ENCODE peak calls at places on chromosomes 6 and 20, in four cellular contexts. C, N, J and I are unnamed samples.

GRCh38 chr20:17570347-17571152 is 675 bp downstream of the DSTN start:
- DNase-seq in C (peak; percentile 79), N (peak; percentile 59), J (peak; percentile 46), I (no peak)

GRCh38 chr6:96391776-96392175 is 129.8 kb upstream of the UFL1 start:
- DNase-seq in N (no peak), C (no peak), J (no peak), I (no peak)

GRCh38 chr6:53465732-53466131 is 79.2 kb downstream of the GCLC start:
- DNase-seq in N (no peak), C (no peak), J (no peak), I (peak; percentile 10)

GRCh38 chr20:59735917-59736316 is 131.6 kb downstream of the PHACTR3 start:
- DNase-seq in C (no peak), N (no peak), J (no peak), I (no peak)

GRCh38 chr6:3422457-3422816 is 34.4 kb downstream of the SLC22A23 start:
- DNase-seq in C (no peak), J (no peak), N (no peak), I (no peak)

GRCh38 chr20:43431120-43431519 is 26.6 kb upstream of the SRSF6 start:
- DNase-seq in N (no peak), J (no peak), C (no peak), I (no peak)

GRCh38 chr6:52603000-52603795 is 26.3 kb upstream of the TRAM2 start:
- DNase-seq in N (no peak), C (no peak), J (no peak), I (no peak)

GRCh38 chr6:44127186-44128019 is at the start of the genes MRPL14 and TMEM63B:
- DNase-seq in J (peak; percentile 86), N (peak; percentile 74), C (peak; percentile 96), I (no peak)

GRCh38 chr20:8152183-8152582 is 20.1 kb downstream of the PLCB1 start:
- DNase-seq in C (no peak), N (no peak), J (no peak), I (no peak)

GRCh38 chr6:104705095-104705707 is 154.5 kb downstream of the HACE1 start:
- DNase-seq in N (no peak), C (no peak), J (no peak), I (peak; percentile 52)

GRCh38 chr20:11882651-11883050 is 35.0 kb upstream of the BTBD3 start:
- DNase-seq in C (no peak), N (no peak), J (no peak), I (no peak)

GRCh38 chr6:135686784-135687301 is 164.7 kb upstream of the PDE7B start:
- DNase-seq in C (no peak), J (no peak), N (no peak), I (no peak)

GRCh38 chr6:142570221-142570671 is 268.4 kb downstream of the ADGRG6 start:
- DNase-seq in C (no peak), J (no peak), N (no peak), I (peak; percentile 59)

GRCh38 chr6:46573140-46573539 is 79.5 kb downstream of the CYP39A1 start:
- DNase-seq in J (no peak), C (no peak), N (no peak), I (no peak)

GRCh38 chr6:33204165-33204414 is 365 bp upstream of the HSD17B8 start:
- DNase-seq in N (no peak), C (no peak), J (no peak), I (no peak)

GRCh38 chr6:52596371-52597028 is 19.6 kb upstream of the TRAM2 start:
- DNase-seq in J (no peak), N (no peak), C (no peak), I (no peak)

GRCh38 chr6:33929575-33930288 is 125.9 kb upstream of the MLN start:
- DNase-seq in N (no peak), J (peak; percentile 44), C (peak; percentile 66), I (no peak)

GRCh38 chr6:15425947-15426346 is 180.1 kb downstream of the JARID2 start:
- DNase-seq in N (no peak), C (no peak), J (peak; percentile 74), I (no peak)

GRCh38 chr6:57432162-57432561 is 114.7 kb downstream of the PRIM2 start:
- DNase-seq in C (no peak), N (no peak), J (no peak), I (no peak)

GRCh38 chr6:127630800-127631199 is 53.8 kb downstream of the C6orf58 start:
- DNase-seq in C (no peak), N (no peak), J (no peak), I (peak; percentile 10)

GRCh38 chr20:58706975-58707681 is 14.5 kb downstream of the NPEPL1 start:
- DNase-seq in N (no peak), J (peak; percentile 24), C (peak; percentile 28), I (no peak)

GRCh38 chr6:132399376-132400074 is 1.8 kb downstream of the MOXD1 start:
- DNase-seq in N (no peak), C (no peak), J (no peak), I (no peak)

GRCh38 chr6:140670013-140670412 is 1295.6 kb upstream of the CITED2 start:
- DNase-seq in N (no peak), C (no peak), J (no peak), I (no peak)

GRCh38 chr20:59777814-59778575 is 155.4 kb downstream of the SYCP2 start:
- DNase-seq in N (no peak), J (no peak), C (no peak), I (no peak)

GRCh38 chr6:4482461-4482860 is 293.7 kb upstream of the CDYL start:
- DNase-seq in C (no peak), J (no peak), N (no peak), I (no peak)

GRCh38 chr6:4478098-4478497 is 298.1 kb upstream of the CDYL start:
- DNase-seq in N (no peak), C (no peak), J (no peak), I (no peak)

GRCh38 chr6:4486543-4487319 is 289.5 kb upstream of the CDYL start:
- DNase-seq in C (no peak), N (no peak), J (no peak), I (no peak)

GRCh38 chr6:4485735-4486134 is 290.5 kb upstream of the CDYL start:
- DNase-seq in C (no peak), J (no peak), N (no peak), I (no peak)

GRCh38 chr6:4480788-4481725 is 295.1 kb upstream of the CDYL start:
- DNase-seq in N (no peak), C (no peak), J (no peak), I (no peak)
- H3K4me3 ChIP-seq in N (no peak overlapping the region), C (no peak overlapping the region), J (no peak overlapping the region), I (no peak overlapping the region)

GRCh38 chr20:36440370-36441026 is 100.8 kb upstream of the MYL9 start:
- DNase-seq in J (no peak), N (no peak), C (no peak), I (no peak)

GRCh38 chr20:36441027-36441414 is 100.3 kb upstream of the MYL9 start:
- DNase-seq in C (no peak), N (no peak), J (no peak), I (no peak)

GRCh38 chr20:36439040-36439730 is 102.1 kb upstream of the MYL9 start:
- DNase-seq in J (peak; percentile 61), N (peak; percentile 57), C (peak; percentile 80), I (no peak)

GRCh38 chr20:36441416-36441815 is 99.9 kb upstream of the MYL9 start:
- DNase-seq in N (no peak), J (no peak), C (no peak), I (no peak)

DNA sequence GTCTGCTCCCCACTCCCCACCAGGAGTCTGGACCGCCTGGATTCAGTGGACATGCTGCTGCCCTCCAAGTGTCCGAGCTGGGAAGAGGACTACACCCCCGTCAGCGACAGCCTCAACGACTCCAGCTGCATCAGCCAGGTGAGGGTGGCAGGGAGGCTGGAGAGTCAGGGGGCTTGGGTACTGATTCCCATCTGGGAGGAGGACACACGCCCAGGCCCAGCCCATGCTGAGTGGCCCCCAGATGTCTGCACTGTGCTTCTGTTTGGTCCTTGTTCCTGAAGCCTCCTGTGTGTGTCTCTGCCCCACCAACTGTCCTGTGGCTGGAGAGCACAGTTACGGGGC is 101.6 kb upstream of the MYL9 start:
- DNase-seq in J (no peak), C (no peak), N (no peak), I (no peak)
- TF ChIP-seq CTCF in J (no peak), C (no peak), N (no peak), I (no peak)

DNA sequence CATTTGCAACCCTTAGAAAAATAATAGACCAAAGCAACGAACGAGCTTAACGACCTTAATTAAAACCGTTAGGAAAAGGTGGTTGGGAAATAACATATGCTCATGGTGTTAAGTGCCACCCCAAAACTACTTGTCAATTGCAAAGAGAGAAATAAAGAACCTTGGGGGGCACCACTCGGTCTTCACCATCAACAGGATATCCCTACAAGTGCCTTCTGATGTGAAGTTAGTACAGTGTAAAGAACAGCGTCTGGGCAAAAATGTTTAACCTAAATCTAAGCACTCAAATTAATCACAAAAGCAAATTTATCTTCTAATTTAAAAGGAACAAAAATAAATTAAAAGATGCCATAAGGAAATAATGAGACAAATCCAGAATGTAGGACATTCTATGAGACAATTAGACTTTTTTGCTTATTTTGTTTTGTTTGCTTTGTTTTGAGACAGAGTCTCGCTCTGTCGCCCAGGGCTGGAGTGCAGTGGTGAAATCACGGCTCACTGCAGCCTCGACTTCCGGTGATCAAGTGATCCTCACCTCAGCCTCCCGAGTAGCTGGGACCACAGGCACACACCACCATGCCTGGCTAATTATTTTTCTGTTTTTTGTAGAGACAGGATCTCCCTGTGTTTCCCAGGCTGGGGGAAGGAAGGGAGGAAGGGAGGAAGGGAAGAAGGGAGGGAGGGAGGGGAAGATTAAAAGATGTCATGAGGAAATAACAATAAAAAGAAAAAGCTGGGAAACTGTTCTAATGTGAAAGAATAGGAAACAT is 41.3 kb upstream of the BTN3A2 start:
- DNase-seq in C (no peak), N (no peak), J (no peak), I (no peak)
- H3K4me3 ChIP-seq in C (no peak overlapping the region), N (no peak overlapping the region), J (no peak overlapping the region), I (no peak overlapping the region)

DNA sequence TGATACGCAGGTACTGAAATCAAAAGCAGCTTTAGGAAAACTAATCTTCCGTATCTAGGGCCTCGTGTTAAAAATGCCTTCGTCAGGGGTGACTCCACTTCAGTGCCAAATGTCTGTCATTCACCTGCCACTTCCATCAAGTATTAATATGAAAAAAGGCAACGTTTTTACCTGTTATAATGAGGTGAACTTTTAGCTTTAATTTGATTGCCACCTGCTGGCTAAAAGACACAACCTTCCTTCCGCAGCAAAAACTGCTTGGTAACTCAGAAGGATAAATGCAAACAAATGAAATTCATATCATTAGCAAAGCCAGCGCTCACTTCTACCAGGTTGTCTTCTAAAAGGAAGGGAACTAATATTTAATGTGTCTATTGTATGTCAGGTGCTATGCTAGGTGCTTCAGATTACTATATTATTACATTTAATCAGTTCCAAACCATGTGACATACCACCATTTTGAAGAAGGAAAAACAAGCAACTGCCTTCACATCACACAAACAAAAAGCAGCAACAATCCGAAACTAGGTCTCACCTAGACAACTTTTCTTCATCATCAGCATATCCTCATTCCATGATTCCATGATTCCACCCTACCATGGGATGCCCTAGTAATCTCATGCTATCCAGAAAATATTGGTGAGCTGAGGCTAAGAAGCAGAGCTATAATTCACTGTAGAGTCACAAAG is 20.6 kb upstream of the ARHGAP18 start:
- DNase-seq in J (no peak), N (no peak), C (no peak), I (no peak)
- TF ChIP-seq CTCF in J (peak; percentile 53), N (peak; percentile 50), C (peak; percentile 42), I (peak; percentile 74)